ENCODE peak calls at places on chromosome 7, in seven cellular contexts. W is transverse colon, J is testis, F is OCI-LY7, A is breast epithelium, P is uterus, Z is tibial nerve. R is an unnamed sample. For H3K4me1, the result is how much of the 10 kb centered on the place peaks cover.

GRCh38 chr7:79118143-79118542 is 335.3 kb downstream of the MAGI2 start:
- DNase-seq in F (no peak), J (no peak), W (no peak), Z (no peak), A (no peak), P (no peak), R (no peak)

GRCh38 chr7:116653204-116653603 is 18.8 kb upstream of the MET start:
- DNase-seq in P (no peak), F (no peak), Z (no peak), J (no peak), A (peak), W (no peak), R (peak)

GRCh38 chr7:43136064-43136463 is 23.6 kb downstream of the HECW1 start:
- DNase-seq in W (no peak), J (no peak), A (no peak), F (peak), Z (no peak), P (no peak), R (no peak)

GRCh38 chr7:150806454-150806853 is 5.9 kb downstream of the TMEM176A start:
- DNase-seq in J (no peak), W (no peak), P (no peak), Z (no peak), F (no peak), A (no peak), R (no peak)

GRCh38 chr7:105149827-105150226 is 135.8 kb downstream of the KMT2E start:
- DNase-seq in Z (no peak), W (no peak), P (no peak), J (no peak), A (no peak), F (no peak), R (peak)

GRCh38 chr7:25860206-25860881 is 291.7 kb upstream of the NFE2L3 start:
- DNase-seq in A (no peak), Z (no peak), P (no peak), J (no peak), F (no peak), W (no peak), R (no peak)

GRCh38 chr7:155992107-155992506 is 179.8 kb upstream of the SHH start:
- DNase-seq in J (no peak), W (no peak), F (no peak), P (no peak), A (no peak), Z (no peak), R (no peak)

GRCh38 chr7:108402865-108403264 is 53.4 kb downstream of the NRCAM start:
- DNase-seq in P (no peak), A (no peak), J (no peak), F (no peak), Z (no peak), W (no peak), R (no peak)

GRCh38 chr7:44595934-44596635 is 10.3 kb upstream of the OGDH start:
- DNase-seq in W (no peak), J (no peak), Z (no peak), F (no peak), A (no peak), P (no peak), R (no peak)

GRCh38 chr7:16991551-16991950 is 109.8 kb upstream of the AGR3 start:
- DNase-seq in W (no peak), F (no peak), P (no peak), Z (no peak), J (no peak), A (no peak), R (no peak)

GRCh38 chr7:45456105-45456504 is 118.1 kb upstream of the ADCY1 start:
- DNase-seq in P (no peak), W (no peak), A (no peak), F (no peak), Z (no peak), J (no peak), R (no peak)

GRCh38 chr7:44381494-44382220 is 56.3 kb upstream of the CAMK2B start:
- DNase-seq in Z (no peak), A (peak), F (no peak), P (no peak), W (no peak), J (no peak), R (no peak)

GRCh38 chr7:112930787-112931186 is 140.6 kb upstream of the TMEM168 start:
- DNase-seq in A (no peak), P (no peak), W (no peak), F (no peak), J (peak), Z (no peak), R (peak)

GRCh38 chr7:151292850-151293249 is 44.4 kb upstream of the SMARCD3 start:
- DNase-seq in Z (no peak), A (no peak), W (no peak), P (no peak), J (no peak), F (no peak), R (no peak)

GRCh38 chr7:97011536-97012292 is 6.4 kb downstream of the DLX6 start:
- DNase-seq in P (no peak), F (no peak), J (no peak), A (no peak), W (no peak), Z (no peak), R (no peak)

GRCh38 chr7:69115788-69116187 is 482.5 kb upstream of the AUTS2 start:
- DNase-seq in W (no peak), P (no peak), Z (no peak), A (peak), F (no peak), J (no peak), R (no peak)

GRCh38 chr7:87359366-87359765 is 13.9 kb downstream of the CROT start:
- DNase-seq in Z (no peak), J (no peak), F (no peak), A (no peak), W (no peak), P (no peak), R (peak)

GRCh38 chr7:35576037-35576573 is 118.8 kb downstream of the HERPUD2 start:
- DNase-seq in P (no peak), W (no peak), Z (no peak), F (no peak), J (no peak), A (no peak), R (no peak)

GRCh38 chr7:4850262-4850795 is 11.5 kb downstream of the PAPOLB start:
- DNase-seq in Z (no peak), J (no peak), F (no peak), W (no peak), A (no peak), P (no peak), R (no peak)

GRCh38 chr7:122413339-122413738 is 108.8 kb upstream of the FEZF1 start:
- DNase-seq in F (no peak), Z (no peak), J (no peak), A (no peak), P (no peak), W (no peak), R (no peak)

GRCh38 chr7:48147078-48147591 is 24.1 kb upstream of the ABCA13 start:
- DNase-seq in A (no peak), W (peak), J (no peak), Z (no peak), P (no peak), F (no peak), R (no peak)

GRCh38 chr7:127393370-127394058 is 1.0 kb upstream of the ZNF800 start:
- DNase-seq in A (no peak), Z (no peak), J (peak), W (no peak), F (no peak), P (peak), R (no peak)

GRCh38 chr7:2978403-2978802 is 65.3 kb downstream of the CARD11 start:
- DNase-seq in J (peak), Z (peak), F (peak), W (peak), A (peak), P (no peak), R (no peak)

GRCh38 chr7:34073676-34074075 is 168.3 kb downstream of the BMPER start:
- DNase-seq in W (no peak), A (no peak), F (no peak), P (no peak), J (no peak), Z (no peak), R (no peak)

GRCh38 chr7:46930336-46930735 is 651.6 kb downstream of the TNS3 start:
- DNase-seq in A (no peak), J (no peak), W (no peak), F (no peak), P (peak), Z (no peak), R (peak)

GRCh38 chr7:149833495-149834130 is 4.6 kb upstream of the ZNF862 start:
- DNase-seq in F (no peak), A (no peak), W (no peak), P (peak), J (no peak), Z (no peak), R (no peak)

GRCh38 chr7:138008588-138009349 is 6.9 kb upstream of the CREB3L2 start:
- DNase-seq in W (peak), J (no peak), F (peak), Z (no peak), P (peak), A (no peak), R (no peak)

GRCh38 chr7:103065666-103066065 is 8.9 kb downstream of the FBXL13 start:
- DNase-seq in P (no peak), A (no peak), Z (no peak), F (peak), J (no peak), W (peak), R (peak)

GRCh38 chr7:30740417-30741181 is 11.3 kb upstream of the INMT start:
- DNase-seq in A (peak), J (peak), W (peak), Z (peak), P (peak), F (peak), R (peak)

GRCh38 chr7:135601182-135601581 is 43.5 kb downstream of the NUP205 start:
- DNase-seq in P (no peak), F (no peak), J (no peak), Z (no peak), W (no peak), A (no peak), R (peak)

GRCh38 chr7:537911-538634 is 18.4 kb upstream of the PDGFA start:
- DNase-seq in W (peak), Z (no peak), A (no peak), P (peak), J (peak), F (no peak), R (peak)

GRCh38 chr7:53800746-53801145 is 741.4 kb upstream of the VSTM2A start:
- DNase-seq in P (no peak), W (no peak), F (no peak), Z (no peak), J (no peak), A (no peak), R (no peak)

GRCh38 chr7:94941844-94942632 is 34.6 kb downstream of the PPP1R9A start:
- DNase-seq in Z (no peak), P (no peak), W (no peak), J (no peak), F (no peak), A (no peak), R (no peak)

GRCh38 chr7:143395187-143396149 is 13.2 kb downstream of the EPHA1 start:
- DNase-seq in J (no peak), W (no peak), P (no peak), Z (no peak), A (no peak), F (no peak), R (no peak)

GRCh38 chr7:7190142-7190541 is 7.8 kb downstream of the C1GALT1 start:
- DNase-seq in Z (no peak), A (no peak), P (no peak), F (no peak), W (no peak), J (no peak), R (no peak)

GRCh38 chr7:25777969-25778767 is 373.8 kb upstream of the NFE2L3 start:
- DNase-seq in Z (no peak), F (no peak), A (no peak), J (peak), W (no peak), P (no peak), R (no peak)

GRCh38 chr7:117384693-117385092 is 42.6 kb downstream of the ASZ1 start:
- DNase-seq in Z (no peak), F (no peak), A (no peak), W (no peak), J (no peak), P (no peak), R (no peak)

GRCh38 chr7:120941064-120941463 is 9.5 kb upstream of the ING3 start:
- DNase-seq in F (peak), Z (no peak), A (no peak), J (no peak), W (no peak), P (no peak), R (no peak)
- TF ChIP-seq CTCF in F (peak), Z (peak), A (no peak), J (no peak), W (peak), P (peak), R (peak)

GRCh38 chr7:101124376-101125056 is 2.4 kb upstream of the SERPINE1 start:
- DNase-seq in F (no peak), J (no peak), W (no peak), A (no peak), Z (no peak), P (no peak), R (no peak)
- H3K4me1 ChIP-seq in F (under half), J (half or more), W (under half), A (under half), Z (under half), P (under half), R (under half)

GRCh38 chr7:27048438-27048837 is 47.4 kb downstream of the HOXA1 start:
- DNase-seq in J (no peak), W (no peak), A (no peak), P (no peak), Z (no peak), F (no peak), R (no peak)
- H3K27ac ChIP-seq in J (no peak), W (no peak), A (no peak), P (no peak), Z (no peak), F (no peak), R (no peak)

DNA sequence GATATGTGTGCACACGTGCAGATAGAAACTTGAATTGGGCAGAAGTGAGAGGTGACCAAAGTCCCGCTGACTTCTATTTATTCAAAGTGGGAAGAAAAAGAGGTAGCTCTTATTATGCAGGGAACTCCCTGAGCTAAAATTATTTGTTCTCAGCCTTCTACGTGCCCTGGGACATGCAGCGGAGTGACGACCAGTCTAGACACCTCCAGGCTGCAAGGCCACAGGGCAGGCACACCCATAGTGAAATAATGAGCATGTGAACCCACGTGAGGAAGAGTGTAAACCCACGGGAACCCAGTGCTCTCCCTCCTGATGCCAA is 107.3 kb upstream of the INHBA start:
- DNase-seq in A (no peak), P (no peak), J (no peak), F (no peak), Z (no peak), W (no peak), R (no peak)
- TF ChIP-seq CTCF in A (no peak), P (no peak), J (no peak), F (no peak), Z (no peak), W (no peak), R (no peak)

DNA sequence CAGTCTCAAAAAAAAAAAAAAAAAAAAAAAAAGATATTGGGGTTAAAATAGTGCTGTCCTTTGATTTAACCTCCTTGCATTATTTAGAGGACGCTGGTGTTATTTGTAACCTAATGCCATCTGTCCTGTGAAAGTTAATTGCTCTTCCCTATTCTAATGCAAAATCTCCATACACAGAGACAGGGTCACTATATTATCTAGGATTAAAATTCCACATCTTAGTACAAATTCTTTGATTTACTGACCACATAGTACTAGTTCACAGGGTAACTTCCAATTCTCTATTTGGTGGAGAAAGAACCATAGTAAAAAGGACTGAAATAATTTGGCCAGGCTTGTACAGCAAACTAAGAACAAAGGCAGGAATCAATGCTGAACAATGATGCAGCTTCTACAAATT is 184.2 kb upstream of the STEAP4 start:
- DNase-seq in Z (no peak), P (no peak), A (no peak), J (no peak), W (no peak), F (no peak), R (no peak)
- H3K4me1 ChIP-seq in Z (under half), P (under half), A (under half), J (under half), W (under half), F (under half), R (under half)

DNA sequence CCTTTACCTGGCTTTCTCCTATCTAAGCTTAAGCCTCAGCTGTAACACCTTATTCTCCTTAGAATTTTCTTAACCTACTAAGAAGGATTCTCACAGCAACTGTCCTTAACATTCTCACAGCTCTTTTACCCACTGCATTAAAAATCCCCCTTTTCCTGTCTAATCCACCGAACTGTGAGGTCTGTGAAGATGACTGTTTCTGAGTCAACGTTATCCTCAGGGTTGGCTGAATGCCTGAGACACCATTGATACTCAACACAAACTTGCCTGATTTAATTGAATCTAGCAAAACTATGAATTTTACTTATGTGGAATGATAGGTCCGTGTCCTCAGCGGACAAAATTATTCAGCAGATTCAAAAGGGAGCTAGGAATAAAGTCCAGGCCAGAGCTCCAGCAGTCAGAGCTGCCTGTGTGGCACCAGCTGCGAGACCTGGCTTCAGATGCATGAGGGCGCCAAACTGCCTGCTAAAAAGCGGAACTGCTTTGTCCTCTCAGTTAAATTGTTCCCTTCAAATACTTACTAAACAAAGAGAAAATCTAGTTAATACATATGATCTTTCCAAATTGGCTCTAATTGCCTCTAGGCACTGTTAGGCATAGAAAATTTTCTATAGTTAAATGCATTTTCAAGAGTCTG is 33.4 kb upstream of the VWDE start:
- DNase-seq in W (no peak), P (no peak), F (peak), J (no peak), A (no peak), Z (no peak), R (peak)
- H3K27ac ChIP-seq in W (no peak), P (no peak), F (no peak), J (no peak), A (no peak), Z (no peak), R (no peak)

GRCh38 chr7:89623018-89623672 is 531.1 kb upstream of the STEAP1 start:
- DNase-seq in A (no peak), J (peak), Z (no peak), P (no peak), W (no peak), F (peak), R (peak)
- TF ChIP-seq CTCF in A (peak), J (peak), Z (peak), P (peak), W (peak), F (peak), R (peak)

DNA sequence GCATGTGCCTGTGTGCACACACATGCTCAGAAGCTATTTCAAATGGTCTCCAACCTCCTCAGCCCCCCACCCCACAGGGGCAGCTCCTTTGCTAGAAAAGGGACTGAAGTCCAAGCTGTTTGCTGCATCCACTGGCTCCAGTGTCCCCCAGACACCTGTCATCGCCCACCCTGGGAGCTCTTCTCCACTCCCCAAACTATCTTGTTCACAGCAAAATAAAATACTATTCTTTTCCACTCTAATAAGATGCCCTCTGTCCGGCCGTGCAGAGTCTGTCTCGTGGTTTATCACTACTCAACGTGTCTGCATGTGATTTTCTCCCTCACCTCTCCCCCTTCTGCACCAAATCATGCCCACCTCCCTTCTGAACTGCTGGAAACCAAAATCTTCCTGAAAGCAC is 25.6 kb downstream of the HIPK2 start:
- DNase-seq in P (no peak), F (no peak), J (no peak), Z (no peak), W (no peak), A (no peak), R (no peak)
- H3K4me1 ChIP-seq in P (under half), F (under half), J (under half), Z (under half), W (under half), A (under half), R (under half)

GRCh38 chr7:120760050-120760449 is 97.9 kb downstream of the TSPAN12 start:
- DNase-seq in Z (no peak), P (no peak), A (no peak), W (no peak), F (no peak), J (no peak), R (no peak)
- H3K27ac ChIP-seq in Z (no peak), P (no peak), A (no peak), W (no peak), F (no peak), J (no peak), R (no peak)

GRCh38 chr7:114345494-114345893 is 69.1 kb upstream of the FOXP2 start:
- DNase-seq in F (no peak), J (no peak), A (no peak), W (no peak), P (no peak), Z (no peak), R (peak)
- TF ChIP-seq CTCF in F (no peak), J (no peak), A (no peak), W (no peak), P (no peak), Z (no peak), R (no peak)